ENCODE peak calls at places on chromosomes 3 and 15, in eight cellular contexts. One of them, this sample, is unnamed.

GRCh38 chr3:54326951-54327350 is 204.6 kb downstream of the CACNA2D3 start:
- DNase-seq in prostate gland: no peak
- DNase-seq in upper lobe of left lung: no peak
- DNase-seq in esophagus muscularis mucosa: no peak
- DNase-seq in transverse colon: no peak
- DNase-seq in stomach: no peak
- DNase-seq in HCT116: no peak
- DNase-seq in breast epithelium: no peak
- DNase-seq in this sample: no peak

GRCh38 chr3:33211444-33211843 is 7.2 kb downstream of the SUSD5 start:
- DNase-seq in prostate gland: no peak
- DNase-seq in upper lobe of left lung: peak; percentile 43
- DNase-seq in esophagus muscularis mucosa: no peak
- DNase-seq in transverse colon: no peak
- DNase-seq in stomach: no peak
- DNase-seq in HCT116: peak; percentile 31
- DNase-seq in breast epithelium: no peak
- DNase-seq in this sample: no peak

GRCh38 chr3:178275311-178275710 is 260.9 kb upstream of the KCNMB2 start:
- DNase-seq in prostate gland: no peak
- DNase-seq in upper lobe of left lung: no peak
- DNase-seq in esophagus muscularis mucosa: no peak
- DNase-seq in transverse colon: no peak
- DNase-seq in stomach: no peak
- DNase-seq in HCT116: no peak
- DNase-seq in breast epithelium: no peak
- DNase-seq in this sample: no peak

GRCh38 chr3:126908752-126909275 is 74.1 kb upstream of the PLXNA1 start:
- DNase-seq in prostate gland: no peak
- DNase-seq in upper lobe of left lung: no peak
- DNase-seq in esophagus muscularis mucosa: no peak
- DNase-seq in transverse colon: no peak
- DNase-seq in stomach: no peak
- DNase-seq in HCT116: no peak
- DNase-seq in breast epithelium: no peak
- DNase-seq in this sample: no peak

GRCh38 chr3:169077394-169077906 is 586.1 kb downstream of the MECOM start:
- DNase-seq in prostate gland: no peak
- DNase-seq in upper lobe of left lung: no peak
- DNase-seq in esophagus muscularis mucosa: no peak
- DNase-seq in transverse colon: no peak
- DNase-seq in stomach: no peak
- DNase-seq in HCT116: no peak
- DNase-seq in breast epithelium: no peak
- DNase-seq in this sample: no peak

GRCh38 chr3:172106037-172106559 is 66.7 kb downstream of the FNDC3B start:
- DNase-seq in prostate gland: no peak
- DNase-seq in upper lobe of left lung: no peak
- DNase-seq in esophagus muscularis mucosa: no peak
- DNase-seq in transverse colon: no peak
- DNase-seq in stomach: no peak
- DNase-seq in HCT116: no peak
- DNase-seq in breast epithelium: no peak
- DNase-seq in this sample: no peak

GRCh38 chr15:83898295-83898694 is 244.4 kb downstream of the ADAMTSL3 start:
- DNase-seq in prostate gland: no peak
- DNase-seq in upper lobe of left lung: no peak
- DNase-seq in esophagus muscularis mucosa: no peak
- DNase-seq in transverse colon: no peak
- DNase-seq in stomach: no peak
- DNase-seq in HCT116: no peak
- DNase-seq in breast epithelium: no peak
- DNase-seq in this sample: no peak

GRCh38 chr3:178859386-178859785 is 212.2 kb downstream of the ZMAT3 start:
- DNase-seq in prostate gland: no peak
- DNase-seq in upper lobe of left lung: no peak
- DNase-seq in esophagus muscularis mucosa: no peak
- DNase-seq in transverse colon: no peak
- DNase-seq in stomach: no peak
- DNase-seq in HCT116: no peak
- DNase-seq in breast epithelium: no peak
- DNase-seq in this sample: no peak

GRCh38 chr3:177721864-177722370 is 524.6 kb upstream of the TBL1XR1 start:
- DNase-seq in prostate gland: no peak
- DNase-seq in upper lobe of left lung: no peak
- DNase-seq in esophagus muscularis mucosa: no peak
- DNase-seq in transverse colon: no peak
- DNase-seq in stomach: no peak
- DNase-seq in HCT116: no peak
- DNase-seq in breast epithelium: no peak
- DNase-seq in this sample: no peak

GRCh38 chr3:161215186-161215585 is 5.9 kb upstream of the NMD3 start:
- DNase-seq in prostate gland: no peak
- DNase-seq in upper lobe of left lung: no peak
- DNase-seq in esophagus muscularis mucosa: no peak
- DNase-seq in transverse colon: no peak
- DNase-seq in stomach: no peak
- DNase-seq in HCT116: no peak
- DNase-seq in breast epithelium: no peak
- DNase-seq in this sample: no peak

GRCh38 chr15:36958611-36959010 is 141.7 kb downstream of the MEIS2 start:
- DNase-seq in prostate gland: no peak
- DNase-seq in upper lobe of left lung: no peak
- DNase-seq in esophagus muscularis mucosa: no peak
- DNase-seq in transverse colon: no peak
- DNase-seq in stomach: no peak
- DNase-seq in HCT116: no peak
- DNase-seq in breast epithelium: no peak
- DNase-seq in this sample: no peak

GRCh38 chr15:77160562-77161481 is 89.9 kb upstream of the TSPAN3 start:
- DNase-seq in prostate gland: no peak
- DNase-seq in upper lobe of left lung: no peak
- DNase-seq in esophagus muscularis mucosa: no peak
- DNase-seq in transverse colon: peak; percentile 53
- DNase-seq in stomach: peak; percentile 39
- DNase-seq in HCT116: peak; percentile 26
- DNase-seq in breast epithelium: no peak
- DNase-seq in this sample: no peak

GRCh38 chr15:64513823-64514222 is 53.4 kb downstream of the ZNF609 start:
- DNase-seq in prostate gland: no peak
- DNase-seq in upper lobe of left lung: no peak
- DNase-seq in esophagus muscularis mucosa: no peak
- DNase-seq in transverse colon: no peak
- DNase-seq in stomach: no peak
- DNase-seq in HCT116: no peak
- DNase-seq in breast epithelium: no peak
- DNase-seq in this sample: no peak
- TF ChIP-seq POLR2A in prostate gland: no peak
- TF ChIP-seq POLR2A in upper lobe of left lung: no peak
- TF ChIP-seq POLR2A in esophagus muscularis mucosa: no peak
- TF ChIP-seq POLR2A in transverse colon: no peak
- TF ChIP-seq POLR2A in stomach: no peak
- TF ChIP-seq POLR2A in HCT116: no peak
- TF ChIP-seq POLR2A in breast epithelium: no peak
- TF ChIP-seq POLR2A in this sample: no peak

DNA sequence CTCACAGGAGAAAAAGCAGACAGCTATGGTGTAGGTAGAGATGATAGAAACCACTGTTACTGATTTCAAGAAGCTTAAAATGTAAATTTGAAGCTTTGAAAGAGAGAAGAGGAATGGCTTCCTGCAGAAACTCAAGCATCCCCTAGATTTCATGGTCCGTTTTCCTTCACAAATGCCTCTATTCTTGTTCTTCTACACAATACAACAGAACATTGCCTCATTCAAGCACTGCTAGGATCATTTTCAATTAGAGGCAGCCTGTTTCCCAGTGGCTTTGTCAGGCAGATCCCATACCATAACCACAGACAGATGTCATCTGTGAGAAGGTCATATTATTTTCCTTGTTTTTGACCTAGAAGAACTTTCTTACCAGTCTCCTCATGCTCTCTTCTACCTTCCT is 77.9 kb upstream of the SPRED1 start:
- DNase-seq in prostate gland: no peak
- DNase-seq in upper lobe of left lung: no peak
- DNase-seq in esophagus muscularis mucosa: no peak
- DNase-seq in transverse colon: no peak
- DNase-seq in stomach: no peak
- DNase-seq in HCT116: no peak
- DNase-seq in breast epithelium: no peak
- DNase-seq in this sample: no peak
- TF ChIP-seq POLR2AphosphoS5 in prostate gland: no peak
- TF ChIP-seq POLR2AphosphoS5 in upper lobe of left lung: no peak
- TF ChIP-seq POLR2AphosphoS5 in esophagus muscularis mucosa: no peak
- TF ChIP-seq POLR2AphosphoS5 in transverse colon: no peak
- TF ChIP-seq POLR2AphosphoS5 in stomach: no peak
- TF ChIP-seq POLR2AphosphoS5 in HCT116: no peak
- TF ChIP-seq POLR2AphosphoS5 in breast epithelium: no peak
- TF ChIP-seq POLR2AphosphoS5 in this sample: no peak

GRCh38 chr15:89054873-89055272 is 33.4 kb upstream of the ABHD2 start:
- DNase-seq in prostate gland: no peak
- DNase-seq in upper lobe of left lung: no peak
- DNase-seq in esophagus muscularis mucosa: no peak
- DNase-seq in transverse colon: no peak
- DNase-seq in stomach: no peak
- DNase-seq in HCT116: no peak
- DNase-seq in breast epithelium: peak; percentile 11
- DNase-seq in this sample: no peak
- H3K4me3 ChIP-seq in prostate gland: no peak overlapping the region
- H3K4me3 ChIP-seq in upper lobe of left lung: no peak overlapping the region
- H3K4me3 ChIP-seq in esophagus muscularis mucosa: no peak overlapping the region
- H3K4me3 ChIP-seq in transverse colon: no peak overlapping the region
- H3K4me3 ChIP-seq in stomach: no peak overlapping the region
- H3K4me3 ChIP-seq in HCT116: no peak overlapping the region
- H3K4me3 ChIP-seq in breast epithelium: no peak overlapping the region
- H3K4me3 ChIP-seq in this sample: no peak overlapping the region

GRCh38 chr3:30696403-30696819 is 90.0 kb downstream of the TGFBR2 start:
- DNase-seq in prostate gland: no peak
- DNase-seq in upper lobe of left lung: no peak
- DNase-seq in esophagus muscularis mucosa: no peak
- DNase-seq in transverse colon: no peak
- DNase-seq in stomach: no peak
- DNase-seq in HCT116: no peak
- DNase-seq in breast epithelium: no peak
- DNase-seq in this sample: no peak

GRCh38 chr3:30694148-30694547 is 87.7 kb downstream of the TGFBR2 start:
- DNase-seq in prostate gland: no peak
- DNase-seq in upper lobe of left lung: no peak
- DNase-seq in esophagus muscularis mucosa: no peak
- DNase-seq in transverse colon: no peak
- DNase-seq in stomach: no peak
- DNase-seq in HCT116: no peak
- DNase-seq in breast epithelium: no peak
- DNase-seq in this sample: no peak

GRCh38 chr3:30693470-30694120 is 87.2 kb downstream of the TGFBR2 start:
- DNase-seq in prostate gland: peak; percentile 53
- DNase-seq in upper lobe of left lung: peak; percentile 41
- DNase-seq in esophagus muscularis mucosa: no peak
- DNase-seq in transverse colon: peak; percentile 30
- DNase-seq in stomach: no peak
- DNase-seq in HCT116: peak; percentile 40
- DNase-seq in breast epithelium: peak; percentile 38
- DNase-seq in this sample: no peak

GRCh38 chr3:30695302-30696061 is 89.1 kb downstream of the TGFBR2 start:
- DNase-seq in prostate gland: no peak
- DNase-seq in upper lobe of left lung: no peak
- DNase-seq in esophagus muscularis mucosa: no peak
- DNase-seq in transverse colon: no peak
- DNase-seq in stomach: no peak
- DNase-seq in HCT116: no peak
- DNase-seq in breast epithelium: no peak
- DNase-seq in this sample: no peak

GRCh38 chr3:30694668-30695067 is 88.3 kb downstream of the TGFBR2 start:
- DNase-seq in prostate gland: no peak
- DNase-seq in upper lobe of left lung: no peak
- DNase-seq in esophagus muscularis mucosa: no peak
- DNase-seq in transverse colon: no peak
- DNase-seq in stomach: no peak
- DNase-seq in HCT116: no peak
- DNase-seq in breast epithelium: no peak
- DNase-seq in this sample: no peak
- TF ChIP-seq POLR2A in prostate gland: no peak
- TF ChIP-seq POLR2A in upper lobe of left lung: no peak
- TF ChIP-seq POLR2A in esophagus muscularis mucosa: no peak
- TF ChIP-seq POLR2A in transverse colon: no peak
- TF ChIP-seq POLR2A in stomach: no peak
- TF ChIP-seq POLR2A in HCT116: no peak
- TF ChIP-seq POLR2A in breast epithelium: no peak
- TF ChIP-seq POLR2A in this sample: no peak